ENCODE peak calls at places on chromosomes 16 and 17, in four cellular contexts. O, W, J and T are unnamed samples.

GRCh38 chr16:17227278-17227677 is 243.5 kb downstream of the XYLT1 start:
- DNase-seq in O (no peak), W (peak; percentile 32), J (no peak), T (no peak)

GRCh38 chr17:81057079-81057730 is 22.3 kb downstream of the BAIAP2 start:
- DNase-seq in O (no peak), W (peak; percentile 94), J (no peak), T (peak; percentile 71)

GRCh38 chr17:71441098-71441497 is 679.7 kb upstream of the SOX9 start:
- DNase-seq in O (no peak), W (peak; percentile 41), J (no peak), T (no peak)

GRCh38 chr17:40247926-40248495 is 28.9 kb downstream of the WIPF2 start:
- DNase-seq in O (peak; percentile 56), W (no peak), J (no peak), T (no peak)

GRCh38 chr17:253091-253846 is 71.8 kb upstream of the DOC2B start:
- DNase-seq in O (no peak), W (no peak), J (no peak), T (no peak)

GRCh38 chr17:76709077-76709950 is 1.5 kb downstream of the MXRA7 start:
- DNase-seq in O (no peak), W (no peak), J (no peak), T (no peak)

GRCh38 chr17:33299115-33299514 is 6.0 kb upstream of the ASIC2 start:
- DNase-seq in O (no peak), W (no peak), J (no peak), T (no peak)

GRCh38 chr17:41784207-41784744 is 2.2 kb downstream of the JUP start:
- DNase-seq in O (peak; percentile 76), W (peak; percentile 84), J (no peak), T (no peak)

GRCh38 chr16:21684199-21684598 is 20.4 kb downstream of the OTOA start:
- DNase-seq in O (no peak), W (no peak), J (peak; percentile 68), T (no peak)

GRCh38 chr17:65953316-65954147 is 238.4 kb downstream of the CEP112 start:
- DNase-seq in O (no peak), W (no peak), J (no peak), T (no peak)

GRCh38 chr16:21656795-21657768 is 4.7 kb upstream of the IGSF6 start:
- DNase-seq in O (peak; percentile 41), W (peak; percentile 69), J (peak; percentile 43), T (peak; percentile 0)

GRCh38 chr16:80580109-80580832 is 39.5 kb downstream of the DYNLRB2 start:
- DNase-seq in O (no peak), W (no peak), J (peak; percentile 82), T (no peak)

GRCh38 chr17:40176409-40177110 is 710 bp upstream of the RAPGEFL1 start:
- DNase-seq in O (no peak), W (peak; percentile 92), J (no peak), T (no peak)

GRCh38 chr16:87735270-87736002 is 30.4 kb downstream of the KLHDC4 start:
- DNase-seq in O (no peak), W (no peak), J (no peak), T (no peak)

GRCh38 chr16:27461483-27462171 is 59.7 kb downstream of the IL21R start:
- DNase-seq in O (no peak), W (no peak), J (no peak), T (no peak)

GRCh38 chr16:68786685-68787418 is 49.8 kb downstream of the CDH1 start:
- DNase-seq in O (no peak), W (peak; percentile 80), J (no peak), T (peak; percentile 63)

GRCh38 chr17:43530303-43531081 is 15.6 kb downstream of the ETV4 start:
- DNase-seq in O (no peak), W (peak; percentile 46), J (no peak), T (peak; percentile 78)